ENCODE peak calls at places on chromosomes 11 and 22, in four cellular contexts. C is K562, N is WTC11, M is GM12878. H is an unnamed sample.

GRCh38 chr11:130390071-130390758 is 38.2 kb downstream of the ADAMTS8 start:
- DNase-seq in N (no peak), M (no peak), C (peak), H (peak)

GRCh38 chr11:44301856-44302231 is 8.1 kb downstream of the ALX4 start:
- DNase-seq in N (no peak), M (no peak), C (peak), H (no peak)

GRCh38 chr11:126607374-126607773 is 251.9 kb downstream of the ST3GAL4 start:
- DNase-seq in C (peak), M (no peak), N (peak), H (peak)

GRCh38 chr11:125329786-125330185 is 165.2 kb downstream of the PKNOX2 start:
- DNase-seq in C (no peak), M (no peak), N (no peak), H (no peak)

GRCh38 chr22:23315341-23315917 is 135.1 kb downstream of the BCR start:
- DNase-seq in N (peak), C (peak), M (no peak), H (peak)

GRCh38 chr11:11533751-11534150 is 88.1 kb downstream of the GALNT18 start:
- DNase-seq in M (no peak), N (no peak), C (no peak), H (no peak)

GRCh38 chr11:116691779-116692178 is 81.0 kb downstream of the BUD13 start:
- DNase-seq in C (peak), M (no peak), N (peak), H (peak)

GRCh38 chr11:130859896-130860295 is 56.4 kb downstream of the SNX19 start:
- DNase-seq in C (no peak), M (no peak), N (no peak), H (no peak)

GRCh38 chr22:22030493-22031182 is 48.1 kb upstream of the TOP3B start:
- DNase-seq in C (peak), N (peak), M (peak), H (peak)

GRCh38 chr11:57379732-57380131 is 1.2 kb downstream of the PRG3 start:
- DNase-seq in C (no peak), M (no peak), N (peak), H (no peak)

GRCh38 chr11:1516273-1517067 is 29.9 kb upstream of the MOB2 start:
- DNase-seq in M (no peak), C (no peak), N (no peak), H (no peak)

GRCh38 chr22:38850941-38851849 is 7.4 kb upstream of the NPTXR start:
- DNase-seq in M (no peak), N (no peak), C (peak), H (no peak)

GRCh38 chr22:26956346-26956745 is 299.0 kb downstream of the MIAT start:
- DNase-seq in M (no peak), N (no peak), C (no peak), H (no peak)

GRCh38 chr11:132886335-132886734 is 646.0 kb downstream of the OPCML start:
- DNase-seq in N (no peak), M (no peak), C (no peak), H (no peak)

GRCh38 chr11:132453411-132453810 is 1078.9 kb downstream of the OPCML start:
- DNase-seq in N (no peak), M (no peak), C (no peak), H (no peak)

GRCh38 chr11:12376259-12376971 is 956 bp upstream of the PARVA start:
- DNase-seq in N (no peak), M (no peak), C (no peak), H (no peak)

GRCh38 chr11:63595296-63595695 is 18.9 kb downstream of the PLAAT3 start:
- DNase-seq in N (no peak), C (no peak), M (no peak), H (no peak)

GRCh38 chr11:129061466-129062194 is 119.0 kb upstream of the TP53AIP1 start:
- DNase-seq in C (no peak), N (no peak), M (no peak), H (no peak)

GRCh38 chr11:2214527-2215229 is 43.1 kb upstream of the TH start:
- DNase-seq in N (no peak), C (peak), M (no peak), H (peak)

GRCh38 chr11:134479206-134479955 is 67.3 kb upstream of the B3GAT1 start:
- DNase-seq in N (no peak), M (no peak), C (no peak), H (no peak)

GRCh38 chr11:64864135-64864472 is 14.3 kb downstream of the EHD1 start:
- DNase-seq in N (no peak), C (no peak), M (no peak), H (no peak)

GRCh38 chr11:64862914-64863313 is 15.5 kb downstream of the EHD1 start:
- DNase-seq in M (no peak), C (no peak), N (no peak), H (no peak)

GRCh38 chr11:64864473-64865285 is 13.7 kb downstream of the EHD1 start:
- DNase-seq in N (no peak), C (no peak), M (no peak), H (no peak)

GRCh38 chr11:64865286-64866172 is 12.9 kb downstream of the EHD1 start:
- DNase-seq in M (no peak), N (no peak), C (no peak), H (no peak)

DNA sequence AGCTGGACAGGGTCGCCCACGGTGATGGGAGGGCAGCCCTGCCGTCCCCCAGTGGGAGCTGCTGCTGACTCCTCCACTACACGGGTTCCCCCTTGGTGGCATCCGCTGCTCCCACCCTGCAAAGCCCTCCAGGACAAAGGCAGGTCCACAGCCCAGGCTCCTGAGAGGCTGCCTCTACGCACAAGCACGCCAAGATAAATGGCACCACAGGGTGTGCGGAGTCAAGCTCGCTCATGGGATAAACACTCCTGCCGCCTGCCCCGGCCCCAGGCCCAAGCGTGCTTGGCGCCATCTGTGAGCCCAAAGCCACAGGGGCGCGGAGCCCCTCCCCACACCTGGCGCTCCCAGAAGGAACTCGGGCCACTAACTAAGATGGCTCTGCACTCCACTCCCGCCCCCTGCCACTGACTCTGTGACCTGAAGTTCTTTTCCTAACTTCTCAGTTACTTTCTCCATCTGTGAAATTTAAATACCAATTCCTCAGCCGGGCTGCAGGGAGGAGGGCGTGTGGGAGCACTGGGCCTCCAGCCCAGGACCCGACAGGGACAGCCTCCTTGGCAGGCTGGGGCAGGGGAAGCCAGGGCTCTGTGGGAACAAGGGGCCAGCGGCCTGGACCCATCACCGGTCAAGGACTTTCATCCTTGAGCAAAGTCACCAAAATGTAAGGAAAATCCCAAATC is 14.9 kb downstream of the EHD1 start:
- DNase-seq in M (no peak), C (no peak), N (no peak), H (no peak)
- TF ChIP-seq ETV6 in M (no peak), C (no peak), N (no peak), H (no peak)

DNA sequence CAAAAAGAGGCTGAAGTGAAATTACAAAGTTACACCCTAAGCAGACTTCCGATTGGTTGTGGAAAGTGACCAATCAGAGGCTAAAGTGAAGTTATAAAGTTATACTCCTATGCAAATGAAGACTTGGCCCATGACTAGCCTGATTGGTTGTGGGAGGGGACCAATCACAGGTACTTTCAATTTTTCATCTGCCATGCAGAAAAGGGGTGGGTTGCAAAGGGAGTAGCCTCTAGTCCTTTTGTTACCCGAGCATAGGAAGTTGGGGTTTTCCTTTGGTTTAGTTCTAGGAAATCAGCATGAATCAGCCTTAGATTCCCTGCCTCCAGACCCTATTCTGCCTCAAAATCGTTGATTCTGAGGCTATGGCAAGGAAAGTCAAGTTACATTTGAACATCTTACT is 18.2 kb upstream of the CSTF3 start:
- DNase-seq in C (no peak), N (no peak), M (no peak), H (no peak)
- TF ChIP-seq ESRRA in C (no peak), N (no peak), M (no peak), H (no peak)

DNA sequence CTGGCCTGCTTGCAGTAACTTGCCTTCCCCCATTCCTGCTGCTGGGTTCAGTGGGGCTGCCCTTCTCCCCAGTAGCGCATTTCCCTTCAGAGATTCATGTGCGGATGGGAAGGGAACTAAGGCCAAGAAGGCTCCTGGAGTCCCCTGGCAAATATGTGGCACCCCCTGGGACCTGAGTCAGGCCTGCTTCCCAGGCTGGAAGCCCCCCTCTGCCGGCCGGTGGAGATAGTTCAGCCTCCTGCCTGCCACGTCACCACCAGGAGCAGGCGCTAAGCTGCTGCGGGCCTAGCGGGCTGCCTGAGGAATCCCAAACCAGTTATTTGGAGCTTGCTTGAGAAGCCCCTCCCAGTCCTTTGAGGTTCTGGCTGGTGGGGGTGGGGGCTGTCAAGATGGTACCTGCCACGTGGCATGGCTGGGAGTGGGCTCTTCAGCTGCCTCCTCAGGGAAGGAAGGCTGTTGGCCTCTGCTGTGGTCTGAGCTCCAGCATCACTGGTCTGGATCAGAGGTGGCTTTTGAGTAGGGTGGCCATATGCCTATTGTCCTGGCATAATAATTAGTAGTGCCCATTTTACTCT is 2.0 kb downstream of the SERPINH1 start:
- DNase-seq in C (peak), N (peak), M (no peak), H (peak)
- TF ChIP-seq ETV6 in C (no peak), N (peak), M (no peak), H (peak)

DNA sequence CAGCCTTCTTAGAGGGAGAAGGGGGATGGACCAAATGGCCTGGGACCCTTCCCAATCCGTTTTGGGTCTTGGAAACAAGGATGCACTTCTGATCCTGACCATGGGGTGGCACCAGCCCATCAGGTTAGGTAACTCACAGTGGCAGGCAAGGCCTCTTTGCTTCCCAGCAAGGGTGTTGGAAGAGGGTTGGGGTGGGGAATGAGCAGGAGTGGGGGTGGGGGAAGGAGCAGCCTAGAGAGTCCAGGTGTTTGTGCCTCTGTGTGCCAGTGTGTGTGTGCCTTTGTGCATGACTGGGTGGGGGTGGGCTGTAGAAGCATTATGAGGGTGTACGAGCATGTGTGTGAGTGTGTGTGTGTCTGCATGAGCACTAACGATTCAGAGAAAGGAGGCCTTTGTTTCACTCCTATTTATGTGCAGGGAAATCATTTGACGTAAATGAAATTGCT is 213.1 kb downstream of the INSC start:
- DNase-seq in C (peak), M (no peak), N (peak), H (peak)
- TF ChIP-seq ESRRA in C (no peak), M (no peak), N (no peak), H (no peak)

GRCh38 chr11:46382644-46383403 is 1.4 kb downstream of the MDK start:
- DNase-seq in M (no peak), C (peak), N (peak), H (peak)

GRCh38 chr11:46380340-46381045 is 976 bp upstream of the MDK start:
- DNase-seq in C (peak), N (peak), M (no peak), H (peak)

GRCh38 chr11:46383404-46383758 is 1.9 kb downstream of the MDK start:
- DNase-seq in N (no peak), M (no peak), C (no peak), H (no peak)

GRCh38 chr11:46381046-46381835 is at the start of gene MDK:
- DNase-seq in M (no peak), C (peak), N (peak), H (peak)

GRCh38 chr11:46381836-46382643 is 571 bp downstream of the MDK start:
- DNase-seq in C (peak), M (no peak), N (peak), H (no peak)
- TF ChIP-seq ETV6 in C (no peak), M (no peak), N (peak), H (no peak)

GRCh38 chr11:27083782-27084181 is 43.2 kb downstream of the BBOX1 start:
- DNase-seq in C (no peak), N (no peak), M (no peak), H (no peak)
- TF ChIP-seq ESRRA in C (no peak), N (no peak), M (no peak), H (no peak)

GRCh38 chr11:76577199-76577920 is 93.2 kb downstream of the LRRC32 start:
- DNase-seq in C (no peak), N (no peak), M (no peak), H (no peak)

GRCh38 chr11:76577921-76578654 is 92.5 kb downstream of the LRRC32 start:
- DNase-seq in N (no peak), M (no peak), C (no peak), H (no peak)

GRCh38 chr11:76579752-76580151 is 90.8 kb downstream of the LRRC32 start:
- DNase-seq in C (no peak), M (no peak), N (no peak), H (no peak)

GRCh38 chr11:76579047-76579751 is 91.3 kb downstream of the LRRC32 start:
- DNase-seq in C (no peak), M (no peak), N (peak), H (no peak)

DNA sequence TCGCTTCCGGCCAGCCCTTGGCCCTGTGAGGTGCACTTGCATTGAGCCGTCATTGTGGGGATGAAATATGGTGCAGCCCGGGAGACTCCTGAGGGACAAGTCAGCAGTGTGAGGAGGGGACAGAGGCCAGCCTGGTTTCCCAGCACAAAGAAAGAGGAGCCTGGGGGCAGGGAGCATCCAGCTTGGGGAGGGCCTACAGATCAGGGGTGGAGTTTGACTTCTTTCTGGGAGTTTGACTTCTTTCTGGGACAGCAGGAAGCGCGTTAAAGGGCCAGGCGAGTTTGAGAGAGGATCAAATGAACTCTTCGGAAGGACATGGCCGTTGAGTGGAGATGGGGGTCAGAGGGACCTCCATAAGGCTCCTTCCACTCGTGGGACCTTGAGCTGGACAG is 91.9 kb downstream of the LRRC32 start:
- DNase-seq in N (no peak), C (no peak), M (no peak), H (no peak)
- TF ChIP-seq ETV6 in N (no peak), C (no peak), M (no peak), H (no peak)

H was measured in HepG2.